ENCODE peak calls at places on chromosome 7, in six cellular contexts. R is stimulated activated CD8-positive, alpha-beta memory T cell treated with anti-CD3 and anti-CD28 coated beads, Interleukin-7, amount 100 ng/mL, for 24 hours; E is HFF-Myc; A is CD8-positive, alpha-beta memory T cell; W is DMS79; X is epithelial cell of esophagus. P is an unnamed sample.

GRCh38 chr7:80611779-80612178 is 26.7 kb upstream of the CD36 start:
- DNase-seq in R (no peak), E (no peak), W (no peak), X (peak; percentile 5), A (no peak), P (no peak)

GRCh38 chr7:152520861-152521302 is 85.1 kb upstream of the KMT2C start:
- DNase-seq in E (no peak), X (no peak), R (no peak), W (no peak), A (no peak), P (no peak)

GRCh38 chr7:4753610-4754432 is 21.6 kb upstream of the AP5Z1 start:
- DNase-seq in R (peak; percentile 74), W (peak; percentile 33), A (peak; percentile 76), X (peak; percentile 82), E (no peak), P (no peak)

GRCh38 chr7:132393789-132394261 is 182.4 kb downstream of the PLXNA4 start:
- DNase-seq in X (no peak), E (no peak), W (no peak), A (no peak), R (no peak), P (no peak)

GRCh38 chr7:90345548-90346319 is 782 bp upstream of the GTPBP10 start:
- DNase-seq in E (no peak), X (peak; percentile 46), R (no peak), W (no peak), A (no peak), P (no peak)

GRCh38 chr7:92645531-92646061 is 55.4 kb upstream of the FAM133B start:
- DNase-seq in X (peak; percentile 90), A (no peak), E (no peak), W (no peak), R (no peak), P (no peak)

GRCh38 chr7:28347964-28348363 is 64.4 kb upstream of the CREB5 start:
- DNase-seq in R (no peak), X (no peak), W (no peak), A (no peak), E (peak; percentile 65), P (no peak)

GRCh38 chr7:134886353-134887057 is 99.8 kb upstream of the AGBL3 start:
- DNase-seq in A (no peak), R (no peak), W (no peak), X (no peak), E (no peak), P (no peak)

GRCh38 chr7:74115326-74115725 is 31.7 kb downstream of the LIMK1 start:
- DNase-seq in A (no peak), R (no peak), W (no peak), E (no peak), X (no peak), P (no peak)

GRCh38 chr7:73721237-73721848 is 1.9 kb upstream of the STX1A start:
- DNase-seq in A (no peak), R (no peak), W (peak; percentile 90), E (no peak), X (no peak), P (no peak)

GRCh38 chr7:121937224-121937623 is 64.3 kb downstream of the PTPRZ1 start:
- DNase-seq in R (no peak), E (no peak), A (no peak), W (no peak), X (no peak), P (no peak)

GRCh38 chr7:136869991-136870798 is 1.7 kb downstream of the CHRM2 start:
- DNase-seq in A (no peak), X (no peak), R (no peak), W (no peak), E (no peak), P (no peak)

GRCh38 chr7:91603707-91604106 is 276.8 kb downstream of the MTERF1 start:
- DNase-seq in X (no peak), R (no peak), A (no peak), E (no peak), W (no peak), P (no peak)

GRCh38 chr7:13291010-13291409 is 603.6 kb downstream of the ARL4A start:
- DNase-seq in R (no peak), W (no peak), X (peak; percentile 80), E (no peak), A (no peak), P (no peak)

GRCh38 chr7:38502289-38502688 is 128.9 kb downstream of the AMPH start:
- DNase-seq in W (no peak), A (no peak), E (no peak), R (no peak), X (peak; percentile 7), P (no peak)

GRCh38 chr7:150405584-150406310 is 26.6 kb downstream of the ZNF775 start:
- DNase-seq in E (no peak), X (no peak), W (no peak), A (no peak), R (no peak), P (no peak)

GRCh38 chr7:27917774-27918314 is 177.9 kb downstream of the TAX1BP1 start:
- DNase-seq in A (no peak), R (no peak), X (peak; percentile 68), E (no peak), W (peak; percentile 47), P (no peak)

GRCh38 chr7:26626156-26626555 is 238.2 kb downstream of the SKAP2 start:
- DNase-seq in R (no peak), X (no peak), E (no peak), A (no peak), W (no peak), P (no peak)

GRCh38 chr7:91046322-91047088 is 217.7 kb upstream of the FZD1 start:
- DNase-seq in W (no peak), X (no peak), E (no peak), R (no peak), A (no peak), P (no peak)

GRCh38 chr7:41870017-41870416 is 167.1 kb upstream of the INHBA start:
- DNase-seq in R (no peak), E (no peak), A (no peak), W (no peak), X (no peak), P (no peak)

GRCh38 chr7:29987083-29987482 is 2.5 kb downstream of the SCRN1 start:
- DNase-seq in E (no peak), W (no peak), R (no peak), A (no peak), X (peak; percentile 49), P (no peak)

GRCh38 chr7:128796325-128796724 is 4.6 kb downstream of the CCDC136 start:
- DNase-seq in E (no peak), A (no peak), R (no peak), W (peak; percentile 11), X (peak; percentile 42), P (no peak)

GRCh38 chr7:108413782-108414492 is 42.3 kb downstream of the NRCAM start:
- DNase-seq in W (no peak), E (no peak), R (no peak), A (no peak), X (peak; percentile 76), P (no peak)

GRCh38 chr7:1659696-1660095 is 10.4 kb upstream of the ELFN1 start:
- DNase-seq in R (no peak), E (peak; percentile 72), X (peak; percentile 27), W (no peak), A (no peak), P (no peak)